ENCODE peak calls at places on chromosomes 5 and 9, in six cellular contexts. I is GM20000, T is tibial artery, G is AG10803, C is RKO, D is PC-9. Q is an unnamed sample.
A peak's percentile ranks its signal among the peaks of the same experiment; 100 is the strongest.

GRCh38 chr5:171953860-171954701 is 52.4 kb downstream of the FBXW11 start:
- DNase-seq in I (no peak), T (no peak), G (peak; percentile 83), C (no peak), D (no peak), Q (peak; percentile 54)

GRCh38 chr9:134179918-134180785 is 15.8 kb upstream of the RNU6ATAC start:
- DNase-seq in I (no peak), T (peak; percentile 64), G (no peak), C (no peak), D (no peak), Q (no peak)

GRCh38 chr5:39164016-39164415 is 55.3 kb downstream of the FYB1 start:
- DNase-seq in I (no peak), T (no peak), G (no peak), C (no peak), D (no peak), Q (no peak)

GRCh38 chr5:154230526-154230925 is 40.0 kb downstream of the GALNT10 start:
- DNase-seq in I (no peak), T (no peak), G (no peak), C (no peak), D (no peak), Q (no peak)

GRCh38 chr5:61450170-61450815 is 118.2 kb downstream of the ZSWIM6 start:
- DNase-seq in I (no peak), T (no peak), G (peak; percentile 96), C (peak; percentile 24), D (peak; percentile 29), Q (peak; percentile 85)

GRCh38 chr5:107607656-107608368 is 62.9 kb downstream of the EFNA5 start:
- DNase-seq in I (no peak), T (no peak), G (no peak), C (peak; percentile 4), D (no peak), Q (no peak)

GRCh38 chr5:89930591-89931383 is 478.8 kb downstream of the CETN3 start:
- DNase-seq in I (peak; percentile 6), T (no peak), G (peak; percentile 69), C (peak; percentile 88), D (no peak), Q (peak; percentile 56)

GRCh38 chr5:67165524-67166459 is 30.8 kb downstream of the CD180 start:
- DNase-seq in I (peak; percentile 87), T (peak; percentile 91), G (peak; percentile 77), C (no peak), D (no peak), Q (peak; percentile 69)

GRCh38 chr9:38343552-38343951 is 49.0 kb upstream of the ALDH1B1 start:
- DNase-seq in I (no peak), T (peak; percentile 28), G (no peak), C (no peak), D (no peak), Q (no peak)

GRCh38 chr5:169024426-169024825 is 276.5 kb downstream of the SLIT3 start:
- DNase-seq in I (no peak), T (peak; percentile 84), G (peak; percentile 65), C (no peak), D (no peak), Q (peak; percentile 29)

GRCh38 chr9:13351768-13352386 is 72.4 kb upstream of the MPDZ start:
- DNase-seq in I (peak; percentile 4), T (no peak), G (peak; percentile 74), C (peak; percentile 61), D (no peak), Q (peak; percentile 64)

GRCh38 chr9:109894921-109895758 is 115.1 kb downstream of the PALM2AKAP2 start:
- DNase-seq in I (peak; percentile 30), T (no peak), G (peak; percentile 62), C (no peak), D (no peak), Q (peak; percentile 54)

GRCh38 chr9:105459329-105459728 is 11.5 kb downstream of the FSD1L start:
- DNase-seq in I (no peak), T (no peak), G (no peak), C (no peak), D (no peak), Q (no peak)

GRCh38 chr5:114238771-114239313 is 123.0 kb upstream of the KCNN2 start:
- DNase-seq in I (no peak), T (no peak), G (peak; percentile 15), C (no peak), D (no peak), Q (no peak)

GRCh38 chr5:173554989-173555705 is 61.3 kb downstream of the BOD1 start:
- DNase-seq in I (no peak), T (no peak), G (no peak), C (no peak), D (no peak), Q (no peak)

GRCh38 chr5:179732918-179733763 is 519 bp downstream of the MAML1 start:
- DNase-seq in I (no peak), T (peak; percentile 74), G (peak; percentile 24), C (peak; percentile 51), D (peak; percentile 47), Q (peak; percentile 14)

GRCh38 chr9:21993893-21994525 is at the start of gene CDKN2A:
- DNase-seq in I (peak; percentile 74), T (no peak), G (peak; percentile 46), C (no peak), D (no peak), Q (no peak)

GRCh38 chr5:93580387-93581100 is 475 bp downstream of the NR2F1-AS1 start:
- DNase-seq in I (no peak), T (no peak), G (peak; percentile 41), C (no peak), D (peak; percentile 13), Q (no peak)

GRCh38 chr5:74434124-74434899 is 206.2 kb downstream of the ENC1 start:
- DNase-seq in I (no peak), T (no peak), G (no peak), C (no peak), D (no peak), Q (no peak)

GRCh38 chr9:104027295-104027694 is 66.8 kb upstream of the SMC2 start:
- DNase-seq in I (no peak), T (no peak), G (no peak), C (no peak), D (no peak), Q (no peak)

GRCh38 chr9:20620658-20621552 is 1.4 kb downstream of the MLLT3 start:
- DNase-seq in I (peak; percentile 45), T (peak; percentile 70), G (peak; percentile 49), C (peak; percentile 23), D (no peak), Q (no peak)

GRCh38 chr9:78261403-78262001 is 25.6 kb downstream of the CEP78 start:
- DNase-seq in I (peak; percentile 25), T (no peak), G (peak; percentile 52), C (peak; percentile 51), D (no peak), Q (peak; percentile 39)

GRCh38 chr9:12880406-12881016 is 105.7 kb downstream of the LURAP1L start:
- DNase-seq in I (no peak), T (no peak), G (peak; percentile 16), C (no peak), D (no peak), Q (no peak)

GRCh38 chr5:135031146-135031812 is 2.7 kb downstream of the PITX1 start:
- DNase-seq in I (no peak), T (no peak), G (peak; percentile 13), C (peak; percentile 53), D (no peak), Q (no peak)

GRCh38 chr9:86706391-86706790 is 240.9 kb downstream of the GAS1 start:
- DNase-seq in I (no peak), T (no peak), G (peak; percentile 70), C (no peak), D (no peak), Q (no peak)

GRCh38 chr5:75337366-75338021 is 474 bp downstream of the HMGCR start:
- DNase-seq in I (peak; percentile 16), T (peak; percentile 68), G (peak; percentile 4), C (peak; percentile 62), D (peak; percentile 18), Q (peak; percentile 7)

GRCh38 chr5:29367176-29367833 is 1826.2 kb upstream of the CDH6 start:
- DNase-seq in I (no peak), T (no peak), G (no peak), C (no peak), D (no peak), Q (no peak)

GRCh38 chr9:114155263-114155966 is at the start of gene COL27A1:
- DNase-seq in I (peak; percentile 95), T (peak; percentile 88), G (peak; percentile 76), C (peak; percentile 84), D (peak; percentile 82), Q (peak; percentile 90)

GRCh38 chr5:39469173-39469572 is 44.4 kb upstream of the DAB2 start:
- DNase-seq in I (no peak), T (no peak), G (no peak), C (no peak), D (no peak), Q (no peak)

GRCh38 chr5:59445741-59446140 is 447.8 kb downstream of the PDE4D start:
- DNase-seq in I (no peak), T (no peak), G (no peak), C (no peak), D (no peak), Q (no peak)

GRCh38 chr5:52895572-52896296 is 93.4 kb upstream of the ITGA2 start:
- DNase-seq in I (no peak), T (no peak), G (peak; percentile 49), C (no peak), D (no peak), Q (peak; percentile 13)

GRCh38 chr5:55441954-55442353 is 92.8 kb downstream of the PLPP1 start:
- DNase-seq in I (no peak), T (no peak), G (no peak), C (no peak), D (no peak), Q (no peak)

GRCh38 chr5:107806705-107807104 is 136.0 kb upstream of the EFNA5 start:
- DNase-seq in I (no peak), T (no peak), G (no peak), C (peak; percentile 63), D (no peak), Q (peak; percentile 44)

GRCh38 chr9:96853711-96854072 is 622 bp downstream of the ZNF782 start:
- DNase-seq in I (peak; percentile 37), T (no peak), G (no peak), C (peak; percentile 57), D (no peak), Q (no peak)

GRCh38 chr5:138666226-138666742 is 86.9 kb upstream of the CTNNA1 start:
- DNase-seq in I (no peak), T (no peak), G (no peak), C (no peak), D (no peak), Q (no peak)

GRCh38 chr5:140073296-140073695 is 30.2 kb upstream of the NRG2 start:
- DNase-seq in I (peak; percentile 25), T (no peak), G (peak; percentile 22), C (peak; percentile 42), D (no peak), Q (peak; percentile 26)

GRCh38 chr9:101409079-101409477 is 10.4 kb downstream of the ZNF189 start:
- DNase-seq in I (no peak), T (no peak), G (peak; percentile 15), C (no peak), D (no peak), Q (no peak)

Q was measured in AG08395.